ENCODE peak calls at places on chromosome 21, in eight cellular contexts. Y, Q, E, X, R, P, G and U are unnamed samples.

GRCh38 chr21:27024316-27024715 is 57.4 kb upstream of the ADAMTS5 start:
- DNase-seq in Y (no peak), Q (no peak), E (no peak), X (no peak), R (no peak), P (no peak), G (no peak), U (no peak)

GRCh38 chr21:36916718-36917117 is 49.8 kb downstream of the HLCS start:
- DNase-seq in Y (no peak), Q (no peak), E (no peak), X (no peak), R (no peak), P (no peak), G (no peak), U (no peak)

GRCh38 chr21:17854771-17855170 is 35.6 kb upstream of the C21orf91 start:
- DNase-seq in Y (no peak), Q (no peak), E (no peak), X (no peak), R (no peak), P (no peak), G (no peak), U (no peak)

GRCh38 chr21:37047079-37047478 is 25.8 kb downstream of the PIGP start:
- DNase-seq in Y (no peak), Q (peak), E (no peak), X (peak), R (no peak), P (no peak), G (no peak), U (no peak)

GRCh38 chr21:33036430-33037162 is 10.9 kb downstream of the OLIG2 start:
- DNase-seq in Y (no peak), Q (no peak), E (no peak), X (no peak), R (peak), P (no peak), G (peak), U (no peak)

GRCh38 chr21:46500224-46500861 is 41.7 kb downstream of the DIP2A start:
- DNase-seq in Y (no peak), Q (no peak), E (no peak), X (peak), R (no peak), P (peak), G (no peak), U (no peak)

GRCh38 chr21:33878824-33879223 is 36.8 kb downstream of the ATP5PO start:
- DNase-seq in Y (no peak), Q (no peak), E (no peak), X (no peak), R (peak), P (no peak), G (no peak), U (no peak)

GRCh38 chr21:15121655-15122120 is 56.9 kb upstream of the NRIP1 start:
- DNase-seq in Y (no peak), Q (no peak), E (no peak), X (peak), R (no peak), P (no peak), G (peak), U (peak)

GRCh38 chr21:32301596-32301995 is 2.9 kb downstream of the MRAP start:
- DNase-seq in Y (no peak), Q (no peak), E (no peak), X (no peak), R (no peak), P (no peak), G (no peak), U (no peak)

GRCh38 chr21:25809013-25809412 is 74.2 kb downstream of the GABPA start:
- DNase-seq in Y (no peak), Q (no peak), E (no peak), X (no peak), R (no peak), P (no peak), G (no peak), U (no peak)

GRCh38 chr21:32425628-32426027 is 13.1 kb downstream of the EVA1C start:
- DNase-seq in Y (no peak), Q (no peak), E (no peak), X (no peak), R (no peak), P (peak), G (no peak), U (no peak)

GRCh38 chr21:29689753-29690152 is 250.0 kb downstream of the GRIK1 start:
- DNase-seq in Y (no peak), Q (no peak), E (no peak), X (no peak), R (no peak), P (no peak), G (no peak), U (no peak)

GRCh38 chr21:33078907-33079582 is 9.1 kb downstream of the OLIG1 start:
- DNase-seq in Y (no peak), Q (no peak), E (no peak), X (peak), R (no peak), P (peak), G (peak), U (no peak)

GRCh38 chr21:46459356-46460112 is 843 bp downstream of the DIP2A start:
- DNase-seq in Y (no peak), Q (peak), E (no peak), X (no peak), R (peak), P (peak), G (peak), U (peak)

GRCh38 chr21:46347791-46348381 is 23.9 kb downstream of the PCNT start:
- DNase-seq in Y (no peak), Q (no peak), E (no peak), X (no peak), R (no peak), P (no peak), G (no peak), U (no peak)

GRCh38 chr21:36910581-36911307 is 55.7 kb downstream of the HLCS start:
- DNase-seq in Y (no peak), Q (no peak), E (no peak), X (peak), R (no peak), P (no peak), G (no peak), U (no peak)

GRCh38 chr21:36135391-36136094 is 664 bp downstream of the CBR3 start:
- DNase-seq in Y (peak), Q (peak), E (peak), X (peak), R (peak), P (no peak), G (peak), U (peak)

GRCh38 chr21:33259995-33260394 is 6.2 kb upstream of the IL10RB start:
- DNase-seq in Y (no peak), Q (peak), E (no peak), X (no peak), R (no peak), P (no peak), G (peak), U (no peak)

GRCh38 chr21:16420086-16420724 is 690.4 kb downstream of the USP25 start:
- DNase-seq in Y (no peak), Q (no peak), E (no peak), X (peak), R (peak), P (no peak), G (peak), U (peak)

GRCh38 chr21:46471514-46471913 is 12.8 kb downstream of the DIP2A start:
- DNase-seq in Y (no peak), Q (no peak), E (no peak), X (no peak), R (no peak), P (no peak), G (no peak), U (no peak)

GRCh38 chr21:41369915-41370839 is 8.3 kb downstream of the MX2 start:
- DNase-seq in Y (peak), Q (no peak), E (no peak), X (no peak), R (peak), P (no peak), G (peak), U (no peak)

GRCh38 chr21:36708512-36709029 is 9.7 kb downstream of the SIM2 start:
- DNase-seq in Y (no peak), Q (no peak), E (no peak), X (no peak), R (no peak), P (no peak), G (peak), U (no peak)

GRCh38 chr21:32572574-32573420 is 12.5 kb downstream of the TCP10L start:
- DNase-seq in Y (peak), Q (peak), E (no peak), X (no peak), R (no peak), P (peak), G (no peak), U (no peak)

GRCh38 chr21:17828223-17828622 is 9.1 kb upstream of the C21orf91 start:
- DNase-seq in Y (no peak), Q (no peak), E (no peak), X (no peak), R (no peak), P (no peak), G (no peak), U (no peak)

GRCh38 chr21:36186506-36187399 is 30.1 kb downstream of the DOP1B start:
- DNase-seq in Y (no peak), Q (no peak), E (no peak), X (no peak), R (no peak), P (peak), G (no peak), U (no peak)

GRCh38 chr21:15197696-15198095 is 132.9 kb upstream of the NRIP1 start:
- DNase-seq in Y (no peak), Q (no peak), E (no peak), X (no peak), R (no peak), P (no peak), G (no peak), U (no peak)

GRCh38 chr21:44082648-44083436 is 24.4 kb upstream of the PWP2 start:
- DNase-seq in Y (peak), Q (no peak), E (no peak), X (no peak), R (no peak), P (peak), G (no peak), U (no peak)

GRCh38 chr21:29987762-29988161 is 48.0 kb upstream of the GRIK1 start:
- DNase-seq in Y (no peak), Q (no peak), E (no peak), X (no peak), R (no peak), P (peak), G (no peak), U (no peak)

GRCh38 chr21:17931080-17931479 is 111.9 kb upstream of the C21orf91 start:
- DNase-seq in Y (no peak), Q (no peak), E (no peak), X (peak), R (no peak), P (peak), G (no peak), U (no peak)

GRCh38 chr21:15820857-15821256 is 91.1 kb downstream of the USP25 start:
- DNase-seq in Y (no peak), Q (no peak), E (no peak), X (no peak), R (no peak), P (no peak), G (no peak), U (no peak)

GRCh38 chr21:20377250-20377649 is 621.0 kb upstream of the NCAM2 start:
- DNase-seq in Y (no peak), Q (no peak), E (no peak), X (no peak), R (no peak), P (no peak), G (no peak), U (no peak)

GRCh38 chr21:26043891-26044290 is 126.7 kb downstream of the APP start:
- DNase-seq in Y (no peak), Q (no peak), E (no peak), X (no peak), R (no peak), P (no peak), G (no peak), U (no peak)

GRCh38 chr21:32131960-32132359 is 146.9 kb downstream of the MIS18A start:
- DNase-seq in Y (no peak), Q (no peak), E (no peak), X (peak), R (no peak), P (peak), G (no peak), U (no peak)

GRCh38 chr21:33569986-33570385 is 18.5 kb downstream of the DONSON start:
- DNase-seq in Y (no peak), Q (no peak), E (no peak), X (no peak), R (no peak), P (no peak), G (no peak), U (no peak)

GRCh38 chr21:39346671-39347327 is 2.1 kb downstream of the HMGN1 start:
- DNase-seq in Y (no peak), Q (no peak), E (no peak), X (no peak), R (no peak), P (no peak), G (no peak), U (no peak)
- H3K4me3 ChIP-seq in Y (no peak), Q (no peak), E (peak), X (peak), R (no peak), P (peak), G (no peak), U (no peak)

DNA sequence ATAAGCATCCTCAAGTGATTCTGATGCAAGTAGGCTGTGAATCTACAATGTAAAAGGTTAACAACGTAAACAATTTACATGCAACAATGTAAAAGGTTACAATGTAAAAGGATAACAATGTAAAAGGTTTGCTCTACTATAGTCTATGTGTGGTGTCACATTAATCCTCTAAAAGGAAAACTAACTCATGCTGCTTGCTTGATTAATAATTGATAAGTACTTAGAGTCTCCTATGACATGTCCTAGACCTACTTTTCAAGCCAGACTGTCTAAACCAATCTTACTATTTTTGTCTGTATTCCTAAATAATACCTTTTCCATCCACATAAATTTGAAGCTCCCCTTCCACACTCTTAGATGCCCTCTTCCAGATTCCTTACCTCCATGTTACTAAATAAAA is 606.8 kb downstream of the LTN1 start:
- DNase-seq in Y (no peak), Q (no peak), E (no peak), X (no peak), R (no peak), P (no peak), G (no peak), U (no peak)
- TF ChIP-seq POLR2A in Y (no peak), Q (no peak), E (no peak), X (no peak), R (no peak), P (no peak), G (no peak), U (no peak)

DNA sequence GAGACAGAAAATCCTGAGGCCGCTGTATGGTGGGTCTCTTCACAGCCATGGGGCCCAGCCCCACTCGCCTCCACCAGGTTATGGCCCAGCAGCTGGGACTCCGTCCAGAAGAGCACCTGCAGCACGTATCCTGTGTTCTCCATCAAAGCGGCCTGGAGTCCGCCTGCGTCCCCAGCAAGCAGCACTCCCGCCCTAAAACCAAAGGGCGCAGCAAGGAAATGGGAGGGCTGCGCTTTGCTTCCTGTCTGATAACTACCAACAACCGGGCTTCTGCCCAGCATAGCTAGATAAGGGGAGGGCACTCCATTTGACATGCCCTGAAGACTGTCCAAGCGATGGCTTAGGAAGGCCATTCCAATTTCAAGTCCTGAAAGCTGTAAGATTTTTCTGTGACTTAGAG is 119.9 kb downstream of the KCNJ15 start:
- DNase-seq in Y (no peak), Q (no peak), E (peak), X (no peak), R (no peak), P (no peak), G (peak), U (no peak)
- TF ChIP-seq EP300 in Y (no peak), Q (no peak), E (no peak), X (no peak), R (no peak), P (no peak), G (peak), U (no peak)

DNA sequence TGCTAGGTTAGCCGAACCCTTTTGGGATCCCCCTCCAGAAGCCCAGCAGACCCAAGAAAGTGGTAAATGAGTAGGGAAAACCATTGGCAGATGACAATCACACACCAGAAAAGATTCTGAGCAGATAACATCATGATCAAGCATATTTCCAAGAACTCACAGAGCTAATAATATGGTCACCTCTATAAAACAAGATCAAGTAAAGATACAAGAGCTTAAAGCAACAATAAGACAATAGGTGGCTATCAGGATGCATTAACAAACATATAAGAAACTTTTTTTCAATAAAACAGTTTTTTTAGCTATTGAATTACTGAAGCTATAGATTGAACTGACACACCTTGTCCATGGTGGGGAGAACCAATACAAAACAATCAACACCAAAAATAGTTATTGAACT is 29.0 kb downstream of the UBASH3A start:
- DNase-seq in Y (no peak), Q (no peak), E (no peak), X (no peak), R (no peak), P (no peak), G (no peak), U (no peak)
- H3K4me3 ChIP-seq in Y (no peak), Q (no peak), E (no peak), X (no peak), R (no peak), P (no peak), G (no peak), U (no peak)

GRCh38 chr21:35070436-35070835 is 21.3 kb upstream of the RUNX1 start:
- DNase-seq in Y (no peak), Q (no peak), E (no peak), X (no peak), R (no peak), P (no peak), G (no peak), U (no peak)

GRCh38 chr21:35071347-35071746 is 22.2 kb upstream of the RUNX1 start:
- DNase-seq in Y (no peak), Q (no peak), E (no peak), X (no peak), R (no peak), P (no peak), G (no peak), U (no peak)

GRCh38 chr21:35063428-35064172 is 14.5 kb upstream of the RUNX1 start:
- DNase-seq in Y (no peak), Q (no peak), E (no peak), X (no peak), R (no peak), P (no peak), G (no peak), U (no peak)

GRCh38 chr21:35062016-35062415 is 12.9 kb upstream of the RUNX1 start:
- DNase-seq in Y (no peak), Q (no peak), E (peak), X (no peak), R (no peak), P (no peak), G (no peak), U (no peak)

DNA sequence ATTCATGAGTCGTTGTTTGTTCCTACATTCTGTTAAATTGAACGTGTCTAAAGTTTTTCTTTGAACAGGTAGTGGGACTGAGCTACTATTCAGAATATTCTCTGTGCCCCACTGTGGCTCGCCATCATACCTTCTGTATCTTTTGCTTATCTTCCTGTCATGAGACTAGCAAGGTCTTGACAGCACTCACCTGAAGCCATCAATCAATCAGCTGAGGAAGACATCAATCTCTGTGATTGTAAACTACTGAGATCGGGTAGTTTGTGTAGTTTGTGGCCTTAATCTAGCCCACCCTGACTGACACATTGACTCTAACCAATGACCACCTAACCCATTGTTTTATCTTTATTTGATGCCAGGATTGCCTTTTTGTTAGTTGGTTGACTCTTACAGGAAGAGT is 17.7 kb upstream of the RUNX1 start:
- DNase-seq in Y (no peak), Q (no peak), E (no peak), X (no peak), R (no peak), P (no peak), G (no peak), U (no peak)
- TF ChIP-seq POLR2A in Y (no peak), Q (no peak), E (no peak), X (no peak), R (no peak), P (no peak), G (no peak), U (no peak)

DNA sequence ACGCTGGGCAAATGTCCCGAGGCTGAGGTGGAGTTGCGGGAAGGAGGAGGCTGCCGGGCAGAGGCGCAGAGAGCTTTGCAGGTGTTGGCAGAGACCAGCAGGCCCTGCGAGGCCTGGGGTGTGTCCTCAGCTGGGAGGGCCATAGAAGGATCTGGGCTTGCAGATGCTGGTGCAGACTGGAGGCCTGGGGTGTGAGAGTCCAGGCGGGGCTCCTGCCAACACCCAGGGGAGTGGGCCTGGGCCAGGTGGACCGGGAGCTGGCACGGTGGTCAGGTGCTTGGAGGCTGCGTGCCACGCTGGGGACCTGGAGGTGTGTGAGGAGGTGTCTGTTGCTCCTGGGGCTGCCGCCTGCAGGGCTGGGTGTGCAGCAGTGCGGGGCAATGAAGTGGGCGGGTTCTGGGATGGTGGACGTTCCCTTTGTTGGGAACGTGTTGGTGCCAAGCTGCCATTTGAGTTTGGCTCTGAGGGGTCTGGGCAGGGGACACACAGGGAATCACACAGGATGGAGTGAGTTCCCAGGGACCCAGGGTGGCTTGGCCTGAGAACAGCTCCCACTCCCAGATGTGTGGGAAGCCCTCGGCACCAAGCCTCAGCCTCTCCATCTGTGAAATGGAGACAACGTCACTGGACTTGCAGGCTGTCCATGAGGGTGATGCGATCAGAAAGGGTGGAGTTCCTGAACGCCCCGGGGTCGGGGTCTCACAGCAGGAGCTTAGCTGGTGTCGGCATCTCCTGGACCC is 39.9 kb upstream of the POFUT2 start:
- DNase-seq in Y (no peak), Q (no peak), E (no peak), X (no peak), R (peak), P (no peak), G (no peak), U (peak)
- TF ChIP-seq EP300 in Y (no peak), Q (no peak), E (no peak), X (no peak), R (no peak), P (no peak), G (no peak), U (no peak)

DNA sequence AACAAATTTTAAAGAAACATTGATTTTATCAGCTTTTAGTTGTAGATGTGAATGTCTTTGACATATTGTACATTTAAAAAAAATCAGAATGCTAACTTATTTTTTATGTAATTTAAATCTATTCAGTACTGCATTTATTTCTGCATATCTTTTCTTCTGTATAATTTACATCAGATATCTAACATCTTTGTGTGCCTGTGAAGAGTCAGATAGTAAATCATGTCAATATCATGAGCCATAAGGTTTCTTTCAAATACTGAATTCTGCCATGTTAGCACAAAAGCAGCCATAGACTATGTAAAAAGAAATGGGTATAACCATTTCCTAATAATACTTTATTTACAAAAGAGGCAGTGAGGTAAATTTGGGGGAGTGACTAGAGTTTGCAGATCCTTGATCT is 1829.2 kb downstream of the NCAM2 start:
- DNase-seq in Y (no peak), Q (no peak), E (no peak), X (no peak), R (no peak), P (no peak), G (no peak), U (no peak)
- H3K4me3 ChIP-seq in Y (no peak), Q (no peak), E (no peak), X (no peak), R (no peak), P (no peak), G (no peak), U (no peak)